ENCODE peak calls at places on chromosomes 13 and 19, in eight cellular contexts. One of them, this sample, is unnamed.

GRCh38 chr13:33235078-33235477 is 50.5 kb downstream of the STARD13 start:
- DNase-seq in stromal cell of bone marrow: no peak
- DNase-seq in AG04449: no peak
- DNase-seq in activated naive CD8-positive, alpha-beta T cell treated with anti-CD3 and anti-CD28 coated beads, Interleukin-2, amount 50 U/mL, for 24 hours: no peak
- DNase-seq in amygdala: no peak
- DNase-seq in fibroblast of lung: peak
- DNase-seq in EH: peak
- DNase-seq in ecto neural progenitor cell: no peak
- DNase-seq in this sample: no peak

GRCh38 chr19:36058481-36059179 is 3.9 kb downstream of the WDR62 start:
- DNase-seq in stromal cell of bone marrow: no peak
- DNase-seq in AG04449: no peak
- DNase-seq in activated naive CD8-positive, alpha-beta T cell treated with anti-CD3 and anti-CD28 coated beads, Interleukin-2, amount 50 U/mL, for 24 hours: no peak
- DNase-seq in amygdala: no peak
- DNase-seq in fibroblast of lung: no peak
- DNase-seq in EH: no peak
- DNase-seq in ecto neural progenitor cell: no peak
- DNase-seq in this sample: no peak

GRCh38 chr19:18436651-18437478 is 1.1 kb downstream of the ISYNA1 start:
- DNase-seq in stromal cell of bone marrow: no peak
- DNase-seq in AG04449: no peak
- DNase-seq in activated naive CD8-positive, alpha-beta T cell treated with anti-CD3 and anti-CD28 coated beads, Interleukin-2, amount 50 U/mL, for 24 hours: peak
- DNase-seq in amygdala: peak
- DNase-seq in fibroblast of lung: peak
- DNase-seq in EH: peak
- DNase-seq in ecto neural progenitor cell: peak
- DNase-seq in this sample: peak

GRCh38 chr13:44140146-44140545 is 233.5 kb upstream of the SERP2 start:
- DNase-seq in stromal cell of bone marrow: no peak
- DNase-seq in AG04449: no peak
- DNase-seq in activated naive CD8-positive, alpha-beta T cell treated with anti-CD3 and anti-CD28 coated beads, Interleukin-2, amount 50 U/mL, for 24 hours: no peak
- DNase-seq in amygdala: no peak
- DNase-seq in fibroblast of lung: no peak
- DNase-seq in EH: no peak
- DNase-seq in ecto neural progenitor cell: no peak
- DNase-seq in this sample: no peak

GRCh38 chr19:28705008-28705407 is 507.9 kb downstream of the UQCRFS1 start:
- DNase-seq in stromal cell of bone marrow: peak
- DNase-seq in AG04449: peak
- DNase-seq in activated naive CD8-positive, alpha-beta T cell treated with anti-CD3 and anti-CD28 coated beads, Interleukin-2, amount 50 U/mL, for 24 hours: no peak
- DNase-seq in amygdala: no peak
- DNase-seq in fibroblast of lung: peak
- DNase-seq in EH: peak
- DNase-seq in ecto neural progenitor cell: no peak
- DNase-seq in this sample: no peak

GRCh38 chr13:92354583-92354982 is 872.0 kb upstream of the GPC6 start:
- DNase-seq in stromal cell of bone marrow: no peak
- DNase-seq in AG04449: no peak
- DNase-seq in activated naive CD8-positive, alpha-beta T cell treated with anti-CD3 and anti-CD28 coated beads, Interleukin-2, amount 50 U/mL, for 24 hours: no peak
- DNase-seq in amygdala: no peak
- DNase-seq in fibroblast of lung: peak
- DNase-seq in EH: no peak
- DNase-seq in ecto neural progenitor cell: no peak
- DNase-seq in this sample: no peak

GRCh38 chr13:109881961-109882558 is 95.7 kb upstream of the IRS2 start:
- DNase-seq in stromal cell of bone marrow: no peak
- DNase-seq in AG04449: no peak
- DNase-seq in activated naive CD8-positive, alpha-beta T cell treated with anti-CD3 and anti-CD28 coated beads, Interleukin-2, amount 50 U/mL, for 24 hours: no peak
- DNase-seq in amygdala: no peak
- DNase-seq in fibroblast of lung: no peak
- DNase-seq in EH: no peak
- DNase-seq in ecto neural progenitor cell: no peak
- DNase-seq in this sample: no peak

GRCh38 chr19:4861147-4861546 is 6.3 kb downstream of the PLIN3 start:
- DNase-seq in stromal cell of bone marrow: no peak
- DNase-seq in AG04449: no peak
- DNase-seq in activated naive CD8-positive, alpha-beta T cell treated with anti-CD3 and anti-CD28 coated beads, Interleukin-2, amount 50 U/mL, for 24 hours: no peak
- DNase-seq in amygdala: no peak
- DNase-seq in fibroblast of lung: no peak
- DNase-seq in EH: no peak
- DNase-seq in ecto neural progenitor cell: no peak
- DNase-seq in this sample: no peak

GRCh38 chr19:4061683-4062575 is 4.8 kb downstream of the ZBTB7A start:
- DNase-seq in stromal cell of bone marrow: no peak
- DNase-seq in AG04449: no peak
- DNase-seq in activated naive CD8-positive, alpha-beta T cell treated with anti-CD3 and anti-CD28 coated beads, Interleukin-2, amount 50 U/mL, for 24 hours: no peak
- DNase-seq in amygdala: no peak
- DNase-seq in fibroblast of lung: no peak
- DNase-seq in EH: no peak
- DNase-seq in ecto neural progenitor cell: peak
- DNase-seq in this sample: no peak

GRCh38 chr19:33821871-33822270 is 25.2 kb downstream of the KCTD15 start:
- DNase-seq in stromal cell of bone marrow: no peak
- DNase-seq in AG04449: no peak
- DNase-seq in activated naive CD8-positive, alpha-beta T cell treated with anti-CD3 and anti-CD28 coated beads, Interleukin-2, amount 50 U/mL, for 24 hours: no peak
- DNase-seq in amygdala: no peak
- DNase-seq in fibroblast of lung: no peak
- DNase-seq in EH: peak
- DNase-seq in ecto neural progenitor cell: no peak
- DNase-seq in this sample: no peak

GRCh38 chr19:16266586-16266942 is 58.1 kb upstream of the KLF2 start:
- DNase-seq in stromal cell of bone marrow: no peak
- DNase-seq in AG04449: no peak
- DNase-seq in activated naive CD8-positive, alpha-beta T cell treated with anti-CD3 and anti-CD28 coated beads, Interleukin-2, amount 50 U/mL, for 24 hours: peak
- DNase-seq in amygdala: no peak
- DNase-seq in fibroblast of lung: no peak
- DNase-seq in EH: no peak
- DNase-seq in ecto neural progenitor cell: no peak
- DNase-seq in this sample: no peak

GRCh38 chr13:44309771-44310767 is 63.6 kb upstream of the SERP2 start:
- DNase-seq in stromal cell of bone marrow: no peak
- DNase-seq in AG04449: no peak
- DNase-seq in activated naive CD8-positive, alpha-beta T cell treated with anti-CD3 and anti-CD28 coated beads, Interleukin-2, amount 50 U/mL, for 24 hours: no peak
- DNase-seq in amygdala: peak
- DNase-seq in fibroblast of lung: peak
- DNase-seq in EH: no peak
- DNase-seq in ecto neural progenitor cell: no peak
- DNase-seq in this sample: no peak

GRCh38 chr13:104571161-104571889 is 1505.1 kb upstream of the SLC10A2 start:
- DNase-seq in stromal cell of bone marrow: peak
- DNase-seq in AG04449: peak
- DNase-seq in activated naive CD8-positive, alpha-beta T cell treated with anti-CD3 and anti-CD28 coated beads, Interleukin-2, amount 50 U/mL, for 24 hours: no peak
- DNase-seq in amygdala: peak
- DNase-seq in fibroblast of lung: peak
- DNase-seq in EH: peak
- DNase-seq in ecto neural progenitor cell: peak
- DNase-seq in this sample: peak

GRCh38 chr13:37621811-37622361 is 23.3 kb upstream of the POSTN start:
- DNase-seq in stromal cell of bone marrow: peak
- DNase-seq in AG04449: peak
- DNase-seq in activated naive CD8-positive, alpha-beta T cell treated with anti-CD3 and anti-CD28 coated beads, Interleukin-2, amount 50 U/mL, for 24 hours: no peak
- DNase-seq in amygdala: no peak
- DNase-seq in fibroblast of lung: peak
- DNase-seq in EH: peak
- DNase-seq in ecto neural progenitor cell: no peak
- DNase-seq in this sample: no peak

GRCh38 chr13:40764587-40765403 is 6.2 kb downstream of the MRPS31 start:
- DNase-seq in stromal cell of bone marrow: no peak
- DNase-seq in AG04449: no peak
- DNase-seq in activated naive CD8-positive, alpha-beta T cell treated with anti-CD3 and anti-CD28 coated beads, Interleukin-2, amount 50 U/mL, for 24 hours: peak
- DNase-seq in amygdala: no peak
- DNase-seq in fibroblast of lung: peak
- DNase-seq in EH: peak
- DNase-seq in ecto neural progenitor cell: no peak
- DNase-seq in this sample: peak

GRCh38 chr13:35630551-35631275 is 154.2 kb upstream of the MAB21L1 start:
- DNase-seq in stromal cell of bone marrow: peak
- DNase-seq in AG04449: peak
- DNase-seq in activated naive CD8-positive, alpha-beta T cell treated with anti-CD3 and anti-CD28 coated beads, Interleukin-2, amount 50 U/mL, for 24 hours: no peak
- DNase-seq in amygdala: no peak
- DNase-seq in fibroblast of lung: peak
- DNase-seq in EH: peak
- DNase-seq in ecto neural progenitor cell: peak
- DNase-seq in this sample: no peak

GRCh38 chr19:56139847-56140582 is 1.1 kb upstream of the ZNF444 start:
- DNase-seq in stromal cell of bone marrow: no peak
- DNase-seq in AG04449: no peak
- DNase-seq in activated naive CD8-positive, alpha-beta T cell treated with anti-CD3 and anti-CD28 coated beads, Interleukin-2, amount 50 U/mL, for 24 hours: no peak
- DNase-seq in amygdala: no peak
- DNase-seq in fibroblast of lung: no peak
- DNase-seq in EH: no peak
- DNase-seq in ecto neural progenitor cell: no peak
- DNase-seq in this sample: no peak

GRCh38 chr19:1254081-1254527 is 5.7 kb downstream of the MIDN start:
- DNase-seq in stromal cell of bone marrow: no peak
- DNase-seq in AG04449: no peak
- DNase-seq in activated naive CD8-positive, alpha-beta T cell treated with anti-CD3 and anti-CD28 coated beads, Interleukin-2, amount 50 U/mL, for 24 hours: no peak
- DNase-seq in amygdala: peak
- DNase-seq in fibroblast of lung: no peak
- DNase-seq in EH: no peak
- DNase-seq in ecto neural progenitor cell: no peak
- DNase-seq in this sample: no peak

GRCh38 chr13:41601718-41602445 is 144.5 kb downstream of the RGCC start:
- DNase-seq in stromal cell of bone marrow: peak
- DNase-seq in AG04449: no peak
- DNase-seq in activated naive CD8-positive, alpha-beta T cell treated with anti-CD3 and anti-CD28 coated beads, Interleukin-2, amount 50 U/mL, for 24 hours: no peak
- DNase-seq in amygdala: no peak
- DNase-seq in fibroblast of lung: peak
- DNase-seq in EH: peak
- DNase-seq in ecto neural progenitor cell: no peak
- DNase-seq in this sample: no peak

GRCh38 chr19:2812414-2813234 is 7.0 kb upstream of the ZNF554 start:
- DNase-seq in stromal cell of bone marrow: no peak
- DNase-seq in AG04449: no peak
- DNase-seq in activated naive CD8-positive, alpha-beta T cell treated with anti-CD3 and anti-CD28 coated beads, Interleukin-2, amount 50 U/mL, for 24 hours: no peak
- DNase-seq in amygdala: no peak
- DNase-seq in fibroblast of lung: no peak
- DNase-seq in EH: no peak
- DNase-seq in ecto neural progenitor cell: no peak
- DNase-seq in this sample: peak

GRCh38 chr19:57348136-57348535 is 2.9 kb upstream of the ZNF304 start:
- DNase-seq in stromal cell of bone marrow: peak
- DNase-seq in AG04449: peak
- DNase-seq in activated naive CD8-positive, alpha-beta T cell treated with anti-CD3 and anti-CD28 coated beads, Interleukin-2, amount 50 U/mL, for 24 hours: no peak
- DNase-seq in amygdala: no peak
- DNase-seq in fibroblast of lung: peak
- DNase-seq in EH: peak
- DNase-seq in ecto neural progenitor cell: no peak
- DNase-seq in this sample: no peak

GRCh38 chr19:2249010-2249866 is at the start of gene AMH:
- DNase-seq in stromal cell of bone marrow: no peak
- DNase-seq in AG04449: no peak
- DNase-seq in activated naive CD8-positive, alpha-beta T cell treated with anti-CD3 and anti-CD28 coated beads, Interleukin-2, amount 50 U/mL, for 24 hours: no peak
- DNase-seq in amygdala: no peak
- DNase-seq in fibroblast of lung: no peak
- DNase-seq in EH: no peak
- DNase-seq in ecto neural progenitor cell: no peak
- DNase-seq in this sample: no peak

GRCh38 chr13:23289917-23290357 is 109.2 kb downstream of the SGCG start:
- DNase-seq in stromal cell of bone marrow: peak
- DNase-seq in AG04449: peak
- DNase-seq in activated naive CD8-positive, alpha-beta T cell treated with anti-CD3 and anti-CD28 coated beads, Interleukin-2, amount 50 U/mL, for 24 hours: no peak
- DNase-seq in amygdala: no peak
- DNase-seq in fibroblast of lung: peak
- DNase-seq in EH: peak
- DNase-seq in ecto neural progenitor cell: no peak
- DNase-seq in this sample: no peak

GRCh38 chr13:48156466-48156865 is 61.6 kb upstream of the MED4 start:
- DNase-seq in stromal cell of bone marrow: no peak
- DNase-seq in AG04449: no peak
- DNase-seq in activated naive CD8-positive, alpha-beta T cell treated with anti-CD3 and anti-CD28 coated beads, Interleukin-2, amount 50 U/mL, for 24 hours: peak
- DNase-seq in amygdala: no peak
- DNase-seq in fibroblast of lung: no peak
- DNase-seq in EH: no peak
- DNase-seq in ecto neural progenitor cell: no peak
- DNase-seq in this sample: no peak

GRCh38 chr19:16327131-16327450 is 2.5 kb downstream of the KLF2 start:
- DNase-seq in stromal cell of bone marrow: no peak
- DNase-seq in AG04449: no peak
- DNase-seq in activated naive CD8-positive, alpha-beta T cell treated with anti-CD3 and anti-CD28 coated beads, Interleukin-2, amount 50 U/mL, for 24 hours: no peak
- DNase-seq in amygdala: no peak
- DNase-seq in fibroblast of lung: no peak
- DNase-seq in EH: no peak
- DNase-seq in ecto neural progenitor cell: no peak
- DNase-seq in this sample: no peak

GRCh38 chr19:53647350-53647749 is 15.6 kb downstream of the DPRX start:
- DNase-seq in stromal cell of bone marrow: no peak
- DNase-seq in AG04449: no peak
- DNase-seq in activated naive CD8-positive, alpha-beta T cell treated with anti-CD3 and anti-CD28 coated beads, Interleukin-2, amount 50 U/mL, for 24 hours: no peak
- DNase-seq in amygdala: no peak
- DNase-seq in fibroblast of lung: no peak
- DNase-seq in EH: no peak
- DNase-seq in ecto neural progenitor cell: no peak
- DNase-seq in this sample: no peak

GRCh38 chr19:280541-281007 is 10.6 kb downstream of the PLPP2 start:
- DNase-seq in stromal cell of bone marrow: no peak
- DNase-seq in AG04449: no peak
- DNase-seq in activated naive CD8-positive, alpha-beta T cell treated with anti-CD3 and anti-CD28 coated beads, Interleukin-2, amount 50 U/mL, for 24 hours: no peak
- DNase-seq in amygdala: no peak
- DNase-seq in fibroblast of lung: no peak
- DNase-seq in EH: no peak
- DNase-seq in ecto neural progenitor cell: peak
- DNase-seq in this sample: no peak

GRCh38 chr19:30416375-30416774 is 44.2 kb downstream of the ZNF536 start:
- DNase-seq in stromal cell of bone marrow: no peak
- DNase-seq in AG04449: no peak
- DNase-seq in activated naive CD8-positive, alpha-beta T cell treated with anti-CD3 and anti-CD28 coated beads, Interleukin-2, amount 50 U/mL, for 24 hours: no peak
- DNase-seq in amygdala: no peak
- DNase-seq in fibroblast of lung: no peak
- DNase-seq in EH: no peak
- DNase-seq in ecto neural progenitor cell: peak
- DNase-seq in this sample: peak

GRCh38 chr19:2278504-2279158 is 3.3 kb downstream of the PEAK3 start:
- DNase-seq in stromal cell of bone marrow: no peak
- DNase-seq in AG04449: no peak
- DNase-seq in activated naive CD8-positive, alpha-beta T cell treated with anti-CD3 and anti-CD28 coated beads, Interleukin-2, amount 50 U/mL, for 24 hours: no peak
- DNase-seq in amygdala: no peak
- DNase-seq in fibroblast of lung: no peak
- DNase-seq in EH: no peak
- DNase-seq in ecto neural progenitor cell: no peak
- DNase-seq in this sample: no peak

This sample was measured in osteocyte.